ENCODE peak calls at places on chromosomes 7 and 10, in nine cellular contexts. A is PC-3, M is pancreas, N is endothelial cell, J is IMR-90, O is cardiac fibroblast, C is lung, X is sigmoid colon, W is brain microvascular endothelial cell. B is an unnamed sample.

GRCh38 chr7:100604976-100605911 is 3.1 kb downstream of the PCOLCE start:
- DNase-seq in N (peak; percentile 45), A (peak; percentile 35), W (no peak), C (peak; percentile 45), J (no peak), X (peak; percentile 80), O (no peak), M (peak; percentile 77), B (peak; percentile 54)

GRCh38 chr10:14396441-14397048 is 65.8 kb upstream of the FRMD4A start:
- DNase-seq in J (no peak), X (no peak), W (peak; percentile 62), O (peak; percentile 50), A (peak; percentile 8), M (no peak), C (no peak), N (no peak), B (no peak)

GRCh38 chr10:100184426-100185219 is 1.2 kb downstream of the ERLIN1 start:
- DNase-seq in O (peak; percentile 27), J (peak; percentile 23), X (no peak), C (no peak), M (no peak), A (peak; percentile 44), N (no peak), W (no peak), B (no peak)

GRCh38 chr7:150945853-150946825 is 32.0 kb downstream of the KCNH2 start:
- DNase-seq in N (no peak), J (no peak), O (peak; percentile 24), M (peak; percentile 57), C (no peak), A (no peak), W (peak; percentile 5), X (peak; percentile 95), B (peak; percentile 22)

GRCh38 chr10:28970231-28970630 is 292.9 kb downstream of the BAMBI start:
- DNase-seq in W (peak; percentile 74), M (no peak), X (no peak), A (no peak), J (peak; percentile 69), N (no peak), O (peak; percentile 78), C (no peak), B (no peak)

GRCh38 chr10:51162002-51162401 is 87.7 kb downstream of the PRKG1 start:
- DNase-seq in O (peak; percentile 81), J (no peak), A (no peak), X (no peak), W (no peak), M (no peak), C (no peak), N (peak; percentile 18), B (peak; percentile 28)

GRCh38 chr10:61836233-61836887 is 65.1 kb upstream of the ARID5B start:
- DNase-seq in A (peak; percentile 54), X (no peak), O (peak; percentile 39), C (no peak), W (no peak), M (no peak), N (no peak), J (no peak), B (no peak)

GRCh38 chr7:99762680-99763327 is 21.2 kb downstream of the CYP3A4 start:
- DNase-seq in W (peak; percentile 85), J (peak; percentile 70), C (no peak), A (peak; percentile 49), X (no peak), M (no peak), O (peak; percentile 47), N (no peak), B (no peak)

GRCh38 chr10:46234431-46235060 is 52.3 kb upstream of the ANTXRL start:
- DNase-seq in X (peak; percentile 52), M (no peak), C (peak; percentile 24), J (no peak), A (no peak), N (peak; percentile 1), W (no peak), O (no peak), B (no peak)

GRCh38 chr10:96834121-96834520 is 2.0 kb downstream of the LCOR start:
- DNase-seq in N (no peak), O (no peak), X (no peak), W (no peak), M (no peak), J (peak; percentile 28), C (no peak), A (peak; percentile 70), B (no peak)

GRCh38 chr7:121931149-121931922 is 58.4 kb downstream of the PTPRZ1 start:
- DNase-seq in C (no peak), O (no peak), X (no peak), M (no peak), W (no peak), N (no peak), J (no peak), A (no peak), B (no peak)

GRCh38 chr10:80464557-80465466 is 10.7 kb downstream of the TSPAN14 start:
- DNase-seq in W (no peak), M (no peak), A (no peak), J (peak; percentile 45), O (peak; percentile 46), C (no peak), N (peak; percentile 62), X (no peak), B (no peak)

GRCh38 chr7:44973610-44974401 is 5.0 kb downstream of the MYO1G start:
- DNase-seq in N (peak; percentile 71), J (no peak), M (peak; percentile 77), W (peak; percentile 37), X (no peak), A (no peak), C (peak; percentile 47), O (peak; percentile 56), B (peak; percentile 64)

GRCh38 chr10:60930237-60930636 is 13.7 kb downstream of the RHOBTB1 start:
- DNase-seq in O (no peak), M (no peak), X (no peak), N (no peak), J (no peak), A (no peak), C (no peak), W (no peak), B (no peak)

GRCh38 chr7:93055543-93056107 is 62.2 kb downstream of the SAMD9 start:
- DNase-seq in X (no peak), O (peak; percentile 65), N (no peak), J (peak; percentile 62), W (peak; percentile 11), M (no peak), A (peak; percentile 63), C (no peak), B (no peak)

GRCh38 chr10:131994435-131994834 is 12.7 kb upstream of the BNIP3 start:
- DNase-seq in O (no peak), N (no peak), A (no peak), X (peak; percentile 25), C (no peak), M (no peak), W (no peak), J (no peak), B (no peak)

GRCh38 chr7:100378114-100378760 is 5.0 kb downstream of the PILRA start:
- DNase-seq in X (no peak), A (no peak), J (no peak), M (no peak), O (no peak), W (no peak), N (no peak), C (no peak), B (no peak)

GRCh38 chr10:69410487-69410886 is 6.2 kb downstream of the TACR2 start:
- DNase-seq in C (no peak), N (no peak), M (no peak), O (no peak), A (no peak), J (no peak), X (no peak), W (no peak), B (no peak)

GRCh38 chr7:111138196-111138569 is 47.3 kb downstream of the LRRN3 start:
- DNase-seq in N (no peak), C (no peak), A (peak; percentile 58), M (no peak), J (peak; percentile 57), W (peak; percentile 56), X (no peak), O (peak; percentile 46), B (no peak)

GRCh38 chr10:132697568-132698200 is 88.3 kb downstream of the NKX6-2 start:
- DNase-seq in A (no peak), J (peak; percentile 6), M (peak; percentile 29), O (no peak), W (no peak), C (no peak), X (peak; percentile 25), N (no peak), B (no peak)

GRCh38 chr7:124723012-124723411 is 42.6 kb downstream of the GPR37 start:
- DNase-seq in C (no peak), W (peak; percentile 64), M (no peak), X (no peak), O (peak; percentile 0), J (peak; percentile 88), A (peak; percentile 88), N (no peak), B (no peak)

GRCh38 chr10:15238553-15239335 is 70.3 kb upstream of the NMT2 start:
- DNase-seq in M (no peak), J (peak; percentile 60), A (no peak), C (no peak), W (peak; percentile 67), N (no peak), O (peak; percentile 24), X (no peak), B (peak; percentile 63)

GRCh38 chr10:72086466-72087391 is 1.6 kb downstream of the SPOCK2 start:
- DNase-seq in M (no peak), A (no peak), O (no peak), N (no peak), C (no peak), X (no peak), W (no peak), J (peak; percentile 19), B (peak; percentile 52)
- TF ChIP-seq CTCF in M (no peak), A (no peak), O (no peak), N (no peak), C (no peak), X (no peak), W (no peak), J (no peak), B (no peak)

GRCh38 chr10:111076682-111077661 is at the start of gene ADRA2A:
- DNase-seq in X (no peak), C (peak; percentile 31), W (peak; percentile 28), M (peak; percentile 84), J (peak; percentile 15), O (peak; percentile 45), A (peak; percentile 12), N (peak; percentile 60), B (peak; percentile 69)
- TF ChIP-seq CTCF in X (no peak), C (no peak), W (no peak), M (no peak), J (no peak), O (no peak), A (no peak), N (no peak), B (no peak)

GRCh38 chr7:2068693-2069471 is 163.9 kb downstream of the MAD1L1 start:
- DNase-seq in M (no peak), O (no peak), X (no peak), W (no peak), N (no peak), A (no peak), C (no peak), J (no peak), B (no peak)
- TF ChIP-seq CTCF in M (no peak), O (no peak), X (no peak), W (peak; percentile 43), N (no peak), A (no peak), C (no peak), J (no peak), B (peak; percentile 44)

DNA sequence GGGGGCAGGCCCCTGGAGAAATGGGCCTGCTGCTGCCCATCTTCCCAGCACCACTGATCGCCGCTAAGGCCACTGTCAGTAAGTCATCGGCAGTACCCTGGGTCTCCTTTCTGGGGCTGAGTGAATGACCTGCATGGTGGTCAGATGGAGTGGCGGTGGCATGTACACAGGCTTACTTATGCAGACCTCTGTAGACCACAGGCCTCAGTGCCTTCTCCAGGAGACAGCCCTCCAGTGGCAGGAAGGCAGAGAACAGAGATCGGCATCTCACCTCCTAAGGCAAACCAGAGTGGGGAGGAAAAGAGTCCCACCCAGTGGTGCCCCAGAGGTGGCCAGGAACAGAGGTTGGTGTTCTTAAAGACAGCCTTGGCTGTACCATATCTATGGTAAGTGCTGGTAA is 22.8 kb upstream of the LRRC4 start:
- DNase-seq in J (no peak), N (no peak), W (no peak), X (no peak), A (no peak), O (no peak), C (no peak), M (no peak), B (no peak)
- TF ChIP-seq CTCF in J (no peak), N (no peak), W (no peak), X (no peak), A (no peak), O (no peak), C (no peak), M (no peak), B (no peak)